ENCODE peak calls at places on chromosomes 2 and 18, in five cellular contexts. M is GM23338, Y is BE2C, T is HCT116, K is astrocyte of the spinal cord. N is an unnamed sample.

GRCh38 chr18:41324020-41324791 is 630.8 kb upstream of the PIK3C3 start:
- DNase-seq in M (no peak), Y (no peak), T (no peak), K (no peak), N (no peak)

GRCh38 chr2:109195193-109196045 is 66.4 kb downstream of the SH3RF3 start:
- DNase-seq in M (no peak), Y (no peak), T (no peak), K (no peak), N (no peak)

GRCh38 chr2:219175928-219176817 is 552 bp downstream of the CNPPD1 start:
- DNase-seq in M (no peak), Y (peak), T (no peak), K (peak), N (no peak)

GRCh38 chr2:170530284-170530745 is 184.8 kb upstream of the SP5 start:
- DNase-seq in M (peak), Y (peak), T (no peak), K (peak), N (no peak)

GRCh38 chr2:190158798-190159434 is 96.4 kb upstream of the MSTN start:
- DNase-seq in M (peak), Y (no peak), T (no peak), K (no peak), N (peak)

GRCh38 chr18:77433076-77433475 is 183.4 kb downstream of the GALR1 start:
- DNase-seq in M (no peak), Y (no peak), T (no peak), K (no peak), N (no peak)

GRCh38 chr2:84217446-84217845 is 241.6 kb downstream of the SUCLG1 start:
- DNase-seq in M (no peak), Y (no peak), T (no peak), K (no peak), N (no peak)

GRCh38 chr2:68860111-68860510 is 11.1 kb downstream of the BMP10 start:
- DNase-seq in M (no peak), Y (no peak), T (no peak), K (no peak), N (no peak)

GRCh38 chr18:39647627-39648502 is 2082.3 kb upstream of the CELF4 start:
- DNase-seq in M (peak), Y (no peak), T (peak), K (peak), N (no peak)

GRCh38 chr18:35063875-35064274 is 22.7 kb downstream of the MAPRE2 start:
- DNase-seq in M (no peak), Y (no peak), T (no peak), K (no peak), N (no peak)

GRCh38 chr18:10232062-10232461 is 222.4 kb upstream of the APCDD1 start:
- DNase-seq in M (no peak), Y (no peak), T (no peak), K (no peak), N (no peak)

GRCh38 chr2:731711-732110 is 54.5 kb upstream of the TMEM18 start:
- DNase-seq in M (no peak), Y (no peak), T (no peak), K (no peak), N (no peak)

GRCh38 chr2:202249521-202249850 is 11.1 kb upstream of the SUMO1 start:
- DNase-seq in M (no peak), Y (no peak), T (no peak), K (no peak), N (no peak)

GRCh38 chr18:26482567-26482966 is 65.8 kb downstream of the KCTD1 start:
- DNase-seq in M (peak), Y (no peak), T (no peak), K (no peak), N (no peak)

DNA sequence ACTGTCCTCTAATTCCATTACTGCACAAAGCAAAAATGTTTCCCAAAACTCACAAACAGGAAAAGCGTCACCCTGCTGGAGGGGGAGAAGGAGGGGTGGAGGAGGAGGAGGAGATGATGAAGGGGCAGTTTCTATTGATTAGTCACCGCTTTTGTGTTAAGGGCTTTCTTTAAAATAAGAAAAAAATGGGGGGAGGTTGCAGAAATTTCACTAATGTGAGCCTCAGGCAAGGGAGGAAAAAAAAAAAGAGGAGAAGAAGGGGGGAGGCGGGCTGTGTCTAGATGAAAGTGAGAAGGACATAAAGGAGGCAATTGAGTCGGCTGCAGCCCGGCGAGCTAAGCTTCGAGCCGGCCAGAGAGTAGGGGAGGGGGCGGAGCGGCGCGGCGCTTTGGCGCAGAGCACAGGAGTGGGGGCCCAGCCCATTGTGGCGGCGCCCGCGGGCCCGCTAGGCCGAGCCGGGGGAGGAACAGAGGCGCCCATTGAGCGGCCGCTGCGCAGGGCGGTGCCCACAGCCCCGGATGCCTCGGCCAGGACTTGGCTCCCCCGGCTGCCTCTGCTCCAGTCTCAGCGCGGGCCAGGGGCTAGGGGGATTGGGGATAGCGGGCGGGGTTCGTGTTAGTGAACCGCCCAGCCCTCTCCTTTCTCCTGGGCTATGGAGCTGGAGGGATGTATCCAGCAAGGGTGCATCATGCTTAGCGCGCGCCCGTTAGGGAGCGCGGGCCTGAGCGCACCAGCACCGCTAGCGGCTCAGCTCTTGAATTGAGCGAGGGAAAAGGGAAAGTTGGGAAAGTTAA is 7.9 kb downstream of the PAX3 start:
- DNase-seq in M (peak), Y (no peak), T (no peak), K (peak), N (no peak)
- TF ChIP-seq CTCF in M (no peak), Y (no peak), T (no peak), K (peak), N (no peak)

GRCh38 chr2:19649107-19649506 is 252.7 kb downstream of the TTC32 start:
- DNase-seq in M (no peak), Y (no peak), T (no peak), K (peak), N (no peak)
- TF ChIP-seq CTCF in M (no peak), Y (no peak), T (no peak), K (no peak), N (no peak)

GRCh38 chr2:242056026-242056425 is 186.5 kb downstream of the RTP5 start:
- DNase-seq in M (no peak), Y (no peak), T (no peak), K (no peak), N (no peak)
- TF ChIP-seq CTCF in M (no peak), Y (no peak), T (no peak), K (no peak), N (no peak)

GRCh38 chr2:160278889-160279196 is 78.8 kb upstream of the ITGB6 start:
- DNase-seq in M (peak), Y (no peak), T (no peak), K (peak), N (peak)
- TF ChIP-seq CTCF in M (peak), Y (peak), T (peak), K (peak), N (peak)

DNA sequence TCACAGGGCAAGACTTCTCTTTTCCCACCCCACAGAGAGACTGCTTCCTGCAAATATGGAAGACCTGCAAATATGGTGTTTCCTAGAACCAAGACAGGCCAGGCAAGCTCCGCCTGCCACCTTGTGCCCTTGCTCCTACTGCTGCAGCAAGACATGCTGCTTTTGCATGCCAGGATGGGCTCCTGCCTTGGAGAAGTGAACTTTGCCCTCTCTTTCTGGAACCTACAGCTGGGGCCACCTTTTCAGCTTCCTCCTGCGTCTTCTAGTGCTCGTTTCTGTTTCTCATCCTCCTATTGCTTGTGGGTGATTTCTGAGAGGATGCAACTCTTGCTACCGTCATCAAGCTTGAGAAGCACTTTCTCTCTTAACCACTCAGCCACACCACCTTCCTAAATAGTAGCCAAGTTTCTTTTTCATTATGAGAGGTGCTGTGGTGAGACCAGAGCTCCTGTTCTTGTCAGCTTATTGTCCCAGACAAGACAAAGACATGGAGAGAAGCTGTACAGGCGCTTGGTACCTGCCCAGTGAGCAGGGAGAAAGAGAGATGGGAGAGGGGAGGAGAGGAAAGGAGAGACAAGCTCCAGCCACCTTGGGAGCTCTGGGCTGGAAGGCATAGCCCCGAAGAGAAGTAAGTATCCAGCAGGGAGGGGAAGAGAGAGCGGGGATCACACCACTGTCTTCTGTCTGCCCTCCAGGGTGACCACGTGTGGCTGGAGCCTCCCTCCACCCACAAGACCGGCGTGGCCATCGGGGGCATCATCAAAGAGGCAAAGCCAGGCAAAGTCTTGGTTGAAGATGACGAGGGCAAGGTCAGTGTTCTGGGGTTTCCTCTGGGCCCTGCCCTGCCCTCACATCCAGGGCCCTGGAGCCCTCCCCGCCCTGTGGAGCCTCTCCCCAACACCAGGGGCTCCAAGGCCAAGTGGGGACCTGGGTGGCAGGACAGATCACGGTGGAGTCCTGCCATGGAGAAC is 28.3 kb downstream of the MYO7B start:
- DNase-seq in M (no peak), Y (no peak), T (no peak), K (no peak), N (no peak)
- TF ChIP-seq CTCF in M (no peak), Y (no peak), T (no peak), K (no peak), N (no peak)

GRCh38 chr2:74764429-74765272 is 69.3 kb upstream of the HK2 start:
- DNase-seq in M (no peak), Y (no peak), T (no peak), K (peak), N (peak)

GRCh38 chr2:74763962-74764428 is 69.9 kb upstream of the HK2 start:
- DNase-seq in M (no peak), Y (no peak), T (no peak), K (no peak), N (no peak)

GRCh38 chr2:74759991-74760390 is 73.9 kb upstream of the HK2 start:
- DNase-seq in M (no peak), Y (no peak), T (no peak), K (no peak), N (no peak)

GRCh38 chr2:74760875-74761630 is 72.9 kb upstream of the HK2 start:
- DNase-seq in M (no peak), Y (no peak), T (no peak), K (no peak), N (no peak)

DNA sequence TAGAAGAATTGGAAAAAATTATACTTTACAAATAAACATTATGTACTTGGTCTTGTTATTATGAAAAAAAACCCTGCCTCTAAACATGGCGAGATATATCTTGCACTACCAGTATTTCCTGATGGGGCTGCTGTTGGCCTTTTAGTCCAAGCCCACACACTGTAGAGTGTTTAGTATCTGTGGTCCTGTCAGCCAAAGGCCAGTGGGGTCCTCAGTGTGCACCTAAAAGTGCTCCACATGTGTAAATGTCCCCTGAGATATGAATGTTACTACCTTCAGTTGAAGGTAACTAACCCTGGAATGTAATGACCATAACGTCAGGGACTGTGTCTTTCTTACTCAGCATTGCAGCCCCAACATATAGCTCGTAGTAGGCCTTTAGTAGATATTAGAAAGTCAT is 71.1 kb upstream of the HK2 start:
- DNase-seq in M (no peak), Y (peak), T (no peak), K (no peak), N (no peak)
- TF ChIP-seq CTCF in M (peak), Y (peak), T (no peak), K (no peak), N (no peak)

GRCh38 chr18:62107881-62108280 is 79.0 kb downstream of the PIGN start:
- DNase-seq in M (no peak), Y (no peak), T (no peak), K (no peak), N (no peak)

GRCh38 chr18:62102221-62102620 is 84.6 kb downstream of the PIGN start:
- DNase-seq in M (no peak), Y (no peak), T (no peak), K (no peak), N (no peak)

GRCh38 chr18:62109676-62110075 is 77.2 kb downstream of the PIGN start:
- DNase-seq in M (no peak), Y (no peak), T (no peak), K (peak), N (no peak)

GRCh38 chr18:62105373-62105772 is 81.5 kb downstream of the PIGN start:
- DNase-seq in M (no peak), Y (no peak), T (no peak), K (peak), N (no peak)

GRCh38 chr18:62106271-62106670 is 80.6 kb downstream of the PIGN start:
- DNase-seq in M (no peak), Y (no peak), T (no peak), K (no peak), N (no peak)
- TF ChIP-seq CTCF in M (no peak), Y (no peak), T (no peak), K (no peak), N (no peak)

DNA sequence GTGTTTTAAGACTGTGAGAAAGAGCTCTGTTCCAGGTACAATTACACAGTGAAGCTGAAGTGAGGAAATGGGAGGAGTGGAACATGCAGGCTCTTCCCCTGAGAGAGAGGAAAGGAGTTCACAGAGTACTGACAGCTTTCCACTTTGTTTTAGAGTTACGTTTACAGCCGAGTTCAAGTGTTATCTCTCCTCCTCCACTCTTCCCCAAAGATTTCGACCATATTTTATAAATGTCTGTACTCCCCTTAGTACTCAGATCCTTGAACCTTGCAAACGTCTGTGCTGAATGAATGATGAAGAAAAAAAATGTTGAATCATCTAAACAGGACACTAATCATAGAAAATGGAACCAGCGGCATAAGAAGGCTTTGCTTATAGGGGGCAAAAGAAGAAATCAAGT is 121.6 kb downstream of the THADA start:
- DNase-seq in M (no peak), Y (no peak), T (no peak), K (no peak), N (no peak)
- TF ChIP-seq CTCF in M (no peak), Y (no peak), T (no peak), K (no peak), N (no peak)

GRCh38 chr2:223856021-223856420 is 18.6 kb upstream of the AP1S3 start:
- DNase-seq in M (no peak), Y (no peak), T (no peak), K (no peak), N (no peak)

GRCh38 chr2:223854741-223855140 is 17.4 kb upstream of the AP1S3 start:
- DNase-seq in M (no peak), Y (no peak), T (no peak), K (no peak), N (no peak)

GRCh38 chr2:223859070-223859469 is 21.7 kb upstream of the AP1S3 start:
- DNase-seq in M (no peak), Y (no peak), T (no peak), K (no peak), N (no peak)

GRCh38 chr2:223855426-223855825 is 18.0 kb upstream of the AP1S3 start:
- DNase-seq in M (no peak), Y (no peak), T (no peak), K (peak), N (no peak)

GRCh38 chr2:223856584-223856983 is 19.2 kb upstream of the AP1S3 start:
- DNase-seq in M (no peak), Y (no peak), T (no peak), K (no peak), N (no peak)
- TF ChIP-seq CTCF in M (no peak), Y (no peak), T (no peak), K (no peak), N (no peak)

GRCh38 chr2:70554338-70554892 is 789 bp upstream of the TGFA start:
- DNase-seq in M (peak), Y (no peak), T (no peak), K (no peak), N (no peak)
- TF ChIP-seq CTCF in M (no peak), Y (no peak), T (no peak), K (no peak), N (no peak)